ENCODE peak calls at places on chromosome 16, in four cellular contexts. F is K562, T is A549, A is Panc1. K is an unnamed sample.

GRCh38 chr16:83113317-83113716 is 486.5 kb downstream of the CDH13 start:
- DNase-seq in F (peak), T (peak), A (no peak), K (peak)

GRCh38 chr16:82694239-82694874 is 67.6 kb downstream of the CDH13 start:
- DNase-seq in A (no peak), T (no peak), F (no peak), K (no peak)

GRCh38 chr16:74778646-74779045 is 4.0 kb upstream of the FA2H start:
- DNase-seq in A (no peak), F (no peak), T (no peak), K (no peak)

GRCh38 chr16:83856846-83857245 is 42.1 kb upstream of the MLYCD start:
- DNase-seq in A (no peak), F (no peak), T (no peak), K (no peak)

GRCh38 chr16:21023509-21024202 is 123.1 kb downstream of the LYRM1 start:
- DNase-seq in T (no peak), A (no peak), F (peak), K (no peak)

GRCh38 chr16:77780378-77780837 is 8.0 kb upstream of the VAT1L start:
- DNase-seq in F (no peak), T (peak), A (peak), K (no peak)

GRCh38 chr16:16062023-16062932 is 112.9 kb downstream of the ABCC1 start:
- DNase-seq in T (no peak), A (no peak), F (peak), K (no peak)

GRCh38 chr16:50731130-50731988 is 10.5 kb upstream of the CYLD start:
- DNase-seq in A (no peak), T (no peak), F (no peak), K (no peak)

GRCh38 chr16:73323880-73324279 is 276.0 kb upstream of the ZFHX3 start:
- DNase-seq in F (no peak), T (no peak), A (no peak), K (no peak)

GRCh38 chr16:49972280-49972679 is 52.7 kb upstream of the CNEP1R1 start:
- DNase-seq in A (no peak), T (no peak), F (no peak), K (no peak)

GRCh38 chr16:13231365-13231764 is 330.0 kb downstream of the SHISA9 start:
- DNase-seq in T (no peak), F (no peak), A (no peak), K (no peak)

GRCh38 chr16:180921-181667 is 835 bp downstream of the HBQ1 start:
- DNase-seq in A (no peak), F (peak), T (peak), K (peak)

GRCh38 chr16:49639739-49640388 is 216.0 kb downstream of the ZNF423 start:
- DNase-seq in A (no peak), T (no peak), F (no peak), K (peak)

GRCh38 chr16:50114357-50115129 is 38.6 kb upstream of the TENT4B start:
- DNase-seq in F (no peak), A (no peak), T (no peak), K (no peak)

GRCh38 chr16:23059433-23059832 is 89.8 kb downstream of the USP31 start:
- DNase-seq in A (no peak), F (no peak), T (no peak), K (no peak)

GRCh38 chr16:46885960-46886763 is 2.0 kb downstream of the GPT2 start:
- DNase-seq in A (no peak), T (no peak), F (no peak), K (peak)

GRCh38 chr16:12063004-12063395 is 86.5 kb downstream of the SNX29 start:
- DNase-seq in A (no peak), F (no peak), T (no peak), K (no peak)

GRCh38 chr16:17303101-17303500 is 167.7 kb downstream of the XYLT1 start:
- DNase-seq in A (no peak), T (no peak), F (no peak), K (no peak)

GRCh38 chr16:4239020-4239419 is 2.9 kb downstream of the SRL start:
- DNase-seq in F (no peak), T (no peak), A (no peak), K (peak)
- H3K4me3 ChIP-seq in F (no peak), T (no peak), A (no peak), K (no peak)

GRCh38 chr16:69315486-69316311 is 4.5 kb downstream of the VPS4A start:
- DNase-seq in T (no peak), F (no peak), A (no peak), K (no peak)
- TF ChIP-seq REST in T (no peak), F (no peak), A (no peak), K (no peak)

GRCh38 chr16:58508671-58509251 is 6.6 kb upstream of the SETD6 start:
- DNase-seq in F (no peak), A (no peak), T (no peak), K (no peak)

GRCh38 chr16:58507963-58508670 is 7.2 kb upstream of the SETD6 start:
- DNase-seq in T (no peak), A (no peak), F (no peak), K (no peak)

GRCh38 chr16:58510776-58511628 is 4.3 kb upstream of the SETD6 start:
- DNase-seq in F (no peak), A (no peak), T (no peak), K (no peak)

GRCh38 chr16:58510097-58510775 is 5.1 kb upstream of the SETD6 start:
- DNase-seq in F (no peak), A (no peak), T (no peak), K (no peak)

DNA sequence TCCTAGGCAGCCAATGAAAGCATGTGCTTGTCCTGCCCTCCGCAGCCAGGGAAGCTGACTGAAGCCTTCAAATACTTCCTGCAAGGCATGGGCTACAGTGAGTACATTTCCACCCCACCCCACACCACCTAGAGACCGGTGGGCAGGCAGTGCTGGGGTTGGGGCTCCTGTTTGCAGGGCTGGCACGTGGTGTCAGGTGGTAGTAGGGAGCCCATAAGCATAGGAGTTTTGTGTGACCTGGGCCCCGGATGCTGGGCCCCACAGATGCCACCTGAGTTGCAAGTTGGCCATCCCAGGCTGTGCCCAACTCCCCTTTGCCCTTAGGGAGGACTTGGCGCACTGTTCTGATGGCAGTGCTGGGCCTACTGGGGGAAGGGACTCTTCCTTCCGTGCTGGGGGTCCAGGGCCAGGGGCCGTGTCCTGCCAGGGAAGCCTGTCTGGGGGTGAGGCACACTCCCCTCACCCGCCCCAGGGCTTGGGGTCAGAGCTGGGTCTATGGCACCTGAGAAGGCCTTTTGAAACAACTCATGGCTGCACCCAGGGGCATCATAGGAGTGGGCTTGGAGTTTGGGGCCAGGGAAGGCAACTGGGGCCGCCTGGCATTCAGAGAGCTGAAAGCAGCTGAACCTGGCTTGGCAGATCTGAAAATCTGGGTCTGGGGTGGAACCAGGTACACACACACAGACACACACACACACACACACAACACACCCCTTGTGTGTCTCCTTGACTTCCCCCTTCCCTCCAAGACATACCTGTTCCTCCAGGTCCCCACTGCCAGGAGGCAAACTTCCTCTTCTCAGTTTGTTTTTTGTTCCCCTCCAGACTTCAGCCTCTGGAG is 5.8 kb upstream of the SETD6 start:
- DNase-seq in T (no peak), F (no peak), A (no peak), K (no peak)
- H3K4me3 ChIP-seq in T (no peak), F (no peak), A (no peak), K (no peak)

DNA sequence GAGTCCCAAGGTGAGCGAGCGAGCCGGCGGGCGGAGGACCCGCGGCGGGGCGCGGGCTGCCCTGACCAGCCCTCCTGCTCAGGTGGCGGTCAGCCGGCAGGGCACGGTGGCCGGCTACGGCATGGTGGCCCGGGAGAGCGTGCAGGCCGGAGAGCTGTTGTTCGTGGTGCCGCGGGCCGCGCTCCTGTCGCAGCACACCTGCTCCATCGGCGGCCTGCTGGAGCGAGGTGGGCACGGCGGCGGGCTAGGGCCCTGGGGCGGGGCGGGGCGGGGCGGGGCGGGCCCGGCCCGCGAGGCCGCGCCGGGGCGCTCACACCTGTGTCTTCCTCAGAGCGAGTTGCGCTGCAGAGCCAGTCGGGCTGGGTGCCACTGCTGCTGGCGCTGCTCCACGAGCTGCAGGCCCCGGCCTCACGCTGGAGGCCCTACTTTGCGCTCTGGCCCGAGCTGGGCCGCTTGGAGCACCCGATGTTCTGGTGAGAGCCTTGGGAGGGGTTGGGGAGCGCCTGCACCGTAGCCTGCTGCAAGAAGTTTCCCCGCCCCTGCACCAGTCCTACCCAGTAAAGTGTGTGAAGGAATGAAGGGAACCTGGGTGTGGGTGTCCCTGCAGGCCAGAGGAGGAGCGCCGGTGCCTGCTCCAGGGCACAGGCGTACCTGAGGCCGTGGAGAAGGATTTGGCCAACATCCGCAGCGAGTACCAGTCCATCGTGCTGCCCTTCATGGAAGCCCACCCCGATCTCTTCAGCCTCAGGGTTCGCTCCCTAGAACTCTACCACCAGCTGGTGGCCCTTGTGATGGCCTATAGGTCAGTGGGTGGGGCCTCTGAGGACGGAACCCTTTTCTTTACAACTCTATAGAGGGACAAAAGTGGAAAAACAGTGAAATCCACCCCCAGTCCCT is 802 bp downstream of the SETD6 start:
- DNase-seq in T (no peak), A (no peak), F (peak), K (no peak)
- TF ChIP-seq REST in T (no peak), A (no peak), F (no peak), K (no peak)

DNA sequence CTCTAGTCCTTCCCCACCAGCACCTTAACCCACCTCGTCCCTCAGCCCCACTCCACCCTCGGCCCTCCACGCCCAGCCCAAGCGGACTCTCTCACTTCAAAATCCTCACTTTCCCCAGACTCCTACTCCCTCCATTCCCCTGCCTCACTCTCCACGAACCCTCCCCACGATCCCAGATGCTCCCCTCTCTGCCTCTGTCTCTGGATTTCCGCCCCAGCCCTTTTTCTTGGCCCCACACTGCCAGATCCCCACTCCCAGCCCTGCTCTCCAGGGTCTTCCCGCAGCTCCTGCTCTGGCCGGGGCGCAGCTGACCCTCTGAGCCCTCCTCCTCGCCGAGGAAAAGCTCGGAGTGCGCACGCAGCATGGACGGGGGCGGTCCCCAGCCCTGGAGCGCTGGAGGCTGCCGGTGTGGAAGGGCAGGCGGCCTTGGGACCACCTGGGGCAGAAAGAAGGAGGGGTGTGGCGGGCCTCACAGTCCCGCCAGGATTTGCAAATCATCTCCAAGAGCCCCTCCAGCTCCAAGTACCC is at the start of gene TMEM114:
- DNase-seq in F (no peak), T (no peak), A (no peak), K (peak)
- H3K4me3 ChIP-seq in F (no peak), T (no peak), A (no peak), K (peak)

GRCh38 chr16:85370881-85371651 is 242.1 kb upstream of the GSE1 start:
- DNase-seq in T (no peak), F (peak), A (no peak), K (peak)

GRCh38 chr16:85374571-85374872 is 238.6 kb upstream of the GSE1 start:
- DNase-seq in T (no peak), A (no peak), F (no peak), K (peak)

GRCh38 chr16:85371948-85372347 is 241.2 kb upstream of the GSE1 start:
- DNase-seq in T (no peak), A (no peak), F (no peak), K (no peak)

GRCh38 chr16:85373741-85374570 is 239.2 kb upstream of the GSE1 start:
- DNase-seq in T (no peak), F (no peak), A (no peak), K (no peak)

GRCh38 chr16:85372627-85373372 is 240.3 kb upstream of the GSE1 start:
- DNase-seq in T (no peak), F (peak), A (no peak), K (no peak)
- TF ChIP-seq REST in T (no peak), F (no peak), A (no peak), K (no peak)

GRCh38 chr16:69928856-69929400 is 22.2 kb upstream of the CLEC18A start:
- DNase-seq in A (no peak), T (no peak), F (no peak), K (no peak)
- H3K4me3 ChIP-seq in A (no peak), T (no peak), F (no peak), K (no peak)

GRCh38 chr16:56980203-56980535 is 9.2 kb upstream of the NLRC5 start:
- DNase-seq in F (no peak), A (no peak), T (no peak), K (no peak)
- TF ChIP-seq REST in F (no peak), A (no peak), T (no peak), K (no peak)

DNA sequence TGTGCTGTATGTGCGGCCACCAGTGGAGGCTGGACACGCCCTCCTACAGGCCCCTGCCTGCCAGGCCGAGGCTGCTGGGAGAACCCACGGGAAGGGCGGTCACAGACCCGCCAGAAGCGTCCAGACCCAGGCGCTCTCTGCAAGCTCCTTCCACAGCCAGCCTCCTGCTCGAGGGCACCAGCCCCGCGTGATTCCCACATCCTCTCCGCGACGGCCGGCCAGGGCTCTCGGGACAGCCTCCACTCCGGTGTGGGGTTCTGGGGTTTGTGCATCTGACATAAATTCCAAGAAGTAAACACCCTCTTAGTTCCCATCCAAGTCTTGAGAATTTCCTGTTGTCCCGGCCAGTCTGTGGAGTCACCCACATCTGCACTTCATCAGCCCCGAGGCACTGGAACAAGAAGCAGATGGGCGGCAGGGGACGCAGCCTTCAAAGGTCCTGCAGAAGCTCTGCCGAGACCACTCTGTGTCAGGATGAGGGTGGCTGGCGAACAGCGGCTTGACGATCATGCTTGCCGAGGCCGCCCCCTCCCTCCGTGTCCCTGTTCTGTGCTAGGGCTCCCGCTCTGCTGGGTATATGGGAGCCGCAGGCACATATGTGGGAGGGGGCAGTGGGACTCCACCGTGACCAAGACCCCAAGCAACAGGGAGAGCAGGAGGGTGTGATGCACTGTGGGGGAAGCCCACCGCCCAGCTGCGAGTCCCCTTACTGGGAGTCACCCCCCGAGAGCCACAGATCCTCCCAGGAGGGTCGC is 2.4 kb upstream of the TMEM204 start:
- DNase-seq in A (no peak), F (no peak), T (no peak), K (peak)
- H3K4me3 ChIP-seq in A (no peak), F (no peak), T (no peak), K (no peak)

K was measured in SK-N-SH.